ENCODE peak calls at places on chromosomes 16 and 17, in eight cellular contexts. One of them, this sample, is unnamed.

GRCh38 chr16:75860654-75861053 is 134.4 kb upstream of the CPHXL start:
- DNase-seq in fibroblast of the aortic adventitia: no peak
- DNase-seq in DMS 273 treated with DMSO at 0.1 percent for 48 hours: peak
- DNase-seq in hepatic stellate cell: no peak
- DNase-seq in stimulated activated naive CD8-positive, alpha-beta T cell treated with anti-CD3 and anti-CD28 coated beads, Interleukin-15, Interleukin-2, amounts not matched to agents 100 U/mL and 50 U/mL, for 24 hours: no peak
- DNase-seq in stimulated activated CD8-positive, alpha-beta memory T cell treated with anti-CD3 and anti-CD28 coated beads, Interleukin-4, amount 100 ng/mL, for 4 hours: no peak
- DNase-seq in NCI-H2081: no peak
- DNase-seq in iPS DF 6.9: no peak
- DNase-seq in this sample: no peak

GRCh38 chr16:68244481-68244902 is 681 bp upstream of the PLA2G15 start:
- DNase-seq in fibroblast of the aortic adventitia: no peak
- DNase-seq in DMS 273 treated with DMSO at 0.1 percent for 48 hours: no peak
- DNase-seq in hepatic stellate cell: no peak
- DNase-seq in stimulated activated naive CD8-positive, alpha-beta T cell treated with anti-CD3 and anti-CD28 coated beads, Interleukin-15, Interleukin-2, amounts not matched to agents 100 U/mL and 50 U/mL, for 24 hours: no peak
- DNase-seq in stimulated activated CD8-positive, alpha-beta memory T cell treated with anti-CD3 and anti-CD28 coated beads, Interleukin-4, amount 100 ng/mL, for 4 hours: no peak
- DNase-seq in NCI-H2081: no peak
- DNase-seq in iPS DF 6.9: no peak
- DNase-seq in this sample: no peak

GRCh38 chr17:81395600-81396277 is 482 bp downstream of the BAHCC1 start:
- DNase-seq in fibroblast of the aortic adventitia: no peak
- DNase-seq in DMS 273 treated with DMSO at 0.1 percent for 48 hours: no peak
- DNase-seq in hepatic stellate cell: no peak
- DNase-seq in stimulated activated naive CD8-positive, alpha-beta T cell treated with anti-CD3 and anti-CD28 coated beads, Interleukin-15, Interleukin-2, amounts not matched to agents 100 U/mL and 50 U/mL, for 24 hours: no peak
- DNase-seq in stimulated activated CD8-positive, alpha-beta memory T cell treated with anti-CD3 and anti-CD28 coated beads, Interleukin-4, amount 100 ng/mL, for 4 hours: no peak
- DNase-seq in NCI-H2081: no peak
- DNase-seq in iPS DF 6.9: no peak
- DNase-seq in this sample: no peak

GRCh38 chr17:79808763-79809529 is 12.1 kb upstream of the CBX8 start:
- DNase-seq in fibroblast of the aortic adventitia: no peak
- DNase-seq in DMS 273 treated with DMSO at 0.1 percent for 48 hours: peak
- DNase-seq in hepatic stellate cell: no peak
- DNase-seq in stimulated activated naive CD8-positive, alpha-beta T cell treated with anti-CD3 and anti-CD28 coated beads, Interleukin-15, Interleukin-2, amounts not matched to agents 100 U/mL and 50 U/mL, for 24 hours: no peak
- DNase-seq in stimulated activated CD8-positive, alpha-beta memory T cell treated with anti-CD3 and anti-CD28 coated beads, Interleukin-4, amount 100 ng/mL, for 4 hours: no peak
- DNase-seq in NCI-H2081: peak
- DNase-seq in iPS DF 6.9: no peak
- DNase-seq in this sample: no peak

GRCh38 chr17:81302324-81302723 is 7.2 kb upstream of the SLC38A10 start:
- DNase-seq in fibroblast of the aortic adventitia: no peak
- DNase-seq in DMS 273 treated with DMSO at 0.1 percent for 48 hours: no peak
- DNase-seq in hepatic stellate cell: no peak
- DNase-seq in stimulated activated naive CD8-positive, alpha-beta T cell treated with anti-CD3 and anti-CD28 coated beads, Interleukin-15, Interleukin-2, amounts not matched to agents 100 U/mL and 50 U/mL, for 24 hours: no peak
- DNase-seq in stimulated activated CD8-positive, alpha-beta memory T cell treated with anti-CD3 and anti-CD28 coated beads, Interleukin-4, amount 100 ng/mL, for 4 hours: no peak
- DNase-seq in NCI-H2081: no peak
- DNase-seq in iPS DF 6.9: no peak
- DNase-seq in this sample: no peak

GRCh38 chr16:25060920-25061319 is 45.8 kb upstream of the ARHGAP17 start:
- DNase-seq in fibroblast of the aortic adventitia: no peak
- DNase-seq in DMS 273 treated with DMSO at 0.1 percent for 48 hours: no peak
- DNase-seq in hepatic stellate cell: no peak
- DNase-seq in stimulated activated naive CD8-positive, alpha-beta T cell treated with anti-CD3 and anti-CD28 coated beads, Interleukin-15, Interleukin-2, amounts not matched to agents 100 U/mL and 50 U/mL, for 24 hours: no peak
- DNase-seq in stimulated activated CD8-positive, alpha-beta memory T cell treated with anti-CD3 and anti-CD28 coated beads, Interleukin-4, amount 100 ng/mL, for 4 hours: no peak
- DNase-seq in NCI-H2081: no peak
- DNase-seq in iPS DF 6.9: no peak
- DNase-seq in this sample: no peak

GRCh38 chr17:80365983-80366382 is 49.0 kb upstream of the ENDOV start:
- DNase-seq in fibroblast of the aortic adventitia: no peak
- DNase-seq in DMS 273 treated with DMSO at 0.1 percent for 48 hours: no peak
- DNase-seq in hepatic stellate cell: no peak
- DNase-seq in stimulated activated naive CD8-positive, alpha-beta T cell treated with anti-CD3 and anti-CD28 coated beads, Interleukin-15, Interleukin-2, amounts not matched to agents 100 U/mL and 50 U/mL, for 24 hours: no peak
- DNase-seq in stimulated activated CD8-positive, alpha-beta memory T cell treated with anti-CD3 and anti-CD28 coated beads, Interleukin-4, amount 100 ng/mL, for 4 hours: no peak
- DNase-seq in NCI-H2081: no peak
- DNase-seq in iPS DF 6.9: no peak
- DNase-seq in this sample: no peak

GRCh38 chr17:47895254-47895855 is 681 bp upstream of the SP2 start:
- DNase-seq in fibroblast of the aortic adventitia: peak
- DNase-seq in DMS 273 treated with DMSO at 0.1 percent for 48 hours: no peak
- DNase-seq in hepatic stellate cell: no peak
- DNase-seq in stimulated activated naive CD8-positive, alpha-beta T cell treated with anti-CD3 and anti-CD28 coated beads, Interleukin-15, Interleukin-2, amounts not matched to agents 100 U/mL and 50 U/mL, for 24 hours: peak
- DNase-seq in stimulated activated CD8-positive, alpha-beta memory T cell treated with anti-CD3 and anti-CD28 coated beads, Interleukin-4, amount 100 ng/mL, for 4 hours: no peak
- DNase-seq in NCI-H2081: no peak
- DNase-seq in iPS DF 6.9: no peak
- DNase-seq in this sample: no peak

GRCh38 chr16:29844575-29845331 is 18.3 kb downstream of the CDIPT start:
- DNase-seq in fibroblast of the aortic adventitia: peak
- DNase-seq in DMS 273 treated with DMSO at 0.1 percent for 48 hours: no peak
- DNase-seq in hepatic stellate cell: no peak
- DNase-seq in stimulated activated naive CD8-positive, alpha-beta T cell treated with anti-CD3 and anti-CD28 coated beads, Interleukin-15, Interleukin-2, amounts not matched to agents 100 U/mL and 50 U/mL, for 24 hours: no peak
- DNase-seq in stimulated activated CD8-positive, alpha-beta memory T cell treated with anti-CD3 and anti-CD28 coated beads, Interleukin-4, amount 100 ng/mL, for 4 hours: no peak
- DNase-seq in NCI-H2081: no peak
- DNase-seq in iPS DF 6.9: no peak
- DNase-seq in this sample: no peak

This sample was measured in esophagus squamous epithelium.